ENCODE peak calls at places on chromosome 6, in seven cellular contexts. One of them, this sample, is unnamed.

GRCh38 chr6:125549202-125549884 is 200.1 kb upstream of the HEY2 start:
- DNase-seq in NB4: no peak
- DNase-seq in A549: no peak
- DNase-seq in AG04450: no peak
- DNase-seq in hypothalamus: no peak
- DNase-seq in A172: peak
- DNase-seq in activated naive CD8-positive, alpha-beta T cell treated with anti-CD3 and anti-CD28 coated beads for 36 hours: no peak
- DNase-seq in this sample: no peak

GRCh38 chr6:56381852-56382251 is 134.5 kb upstream of the COL21A1 start:
- DNase-seq in activated naive CD8-positive, alpha-beta T cell treated with anti-CD3 and anti-CD28 coated beads for 36 hours: no peak
- DNase-seq in A172: no peak
- DNase-seq in hypothalamus: no peak
- DNase-seq in AG04450: no peak
- DNase-seq in A549: no peak
- DNase-seq in NB4: no peak
- DNase-seq in this sample: peak

GRCh38 chr6:35469711-35470662 is 1.8 kb downstream of the RPL10A start:
- DNase-seq in AG04450: no peak
- DNase-seq in A172: no peak
- DNase-seq in NB4: no peak
- DNase-seq in hypothalamus: no peak
- DNase-seq in A549: no peak
- DNase-seq in activated naive CD8-positive, alpha-beta T cell treated with anti-CD3 and anti-CD28 coated beads for 36 hours: no peak
- DNase-seq in this sample: no peak

GRCh38 chr6:24356310-24357035 is 1.4 kb downstream of the DCDC2 start:
- DNase-seq in NB4: no peak
- DNase-seq in A172: no peak
- DNase-seq in hypothalamus: no peak
- DNase-seq in AG04450: no peak
- DNase-seq in activated naive CD8-positive, alpha-beta T cell treated with anti-CD3 and anti-CD28 coated beads for 36 hours: no peak
- DNase-seq in A549: no peak
- DNase-seq in this sample: no peak

GRCh38 chr6:66662196-66662595 is 955.2 kb upstream of the EYS start:
- DNase-seq in A549: no peak
- DNase-seq in activated naive CD8-positive, alpha-beta T cell treated with anti-CD3 and anti-CD28 coated beads for 36 hours: no peak
- DNase-seq in A172: peak
- DNase-seq in AG04450: no peak
- DNase-seq in NB4: peak
- DNase-seq in hypothalamus: no peak
- DNase-seq in this sample: no peak

GRCh38 chr6:131844243-131844841 is 36.5 kb downstream of the ENPP1 start:
- DNase-seq in A172: no peak
- DNase-seq in hypothalamus: no peak
- DNase-seq in AG04450: peak
- DNase-seq in NB4: no peak
- DNase-seq in activated naive CD8-positive, alpha-beta T cell treated with anti-CD3 and anti-CD28 coated beads for 36 hours: no peak
- DNase-seq in A549: no peak
- DNase-seq in this sample: no peak

GRCh38 chr6:14232889-14233288 is 115.3 kb downstream of the CD83 start:
- DNase-seq in hypothalamus: no peak
- DNase-seq in activated naive CD8-positive, alpha-beta T cell treated with anti-CD3 and anti-CD28 coated beads for 36 hours: no peak
- DNase-seq in A549: no peak
- DNase-seq in NB4: no peak
- DNase-seq in A172: no peak
- DNase-seq in AG04450: no peak
- DNase-seq in this sample: no peak

GRCh38 chr6:72784581-72784980 is 162.7 kb downstream of the KCNQ5 start:
- DNase-seq in A549: no peak
- DNase-seq in NB4: no peak
- DNase-seq in AG04450: no peak
- DNase-seq in hypothalamus: no peak
- DNase-seq in activated naive CD8-positive, alpha-beta T cell treated with anti-CD3 and anti-CD28 coated beads for 36 hours: no peak
- DNase-seq in A172: peak
- DNase-seq in this sample: no peak

GRCh38 chr6:33744895-33745546 is 1.7 kb downstream of the IP6K3 start:
- DNase-seq in hypothalamus: no peak
- DNase-seq in A172: peak
- DNase-seq in AG04450: no peak
- DNase-seq in NB4: no peak
- DNase-seq in A549: no peak
- DNase-seq in activated naive CD8-positive, alpha-beta T cell treated with anti-CD3 and anti-CD28 coated beads for 36 hours: no peak
- DNase-seq in this sample: no peak

GRCh38 chr6:106976270-106976669 is 1.7 kb upstream of the CD24 start:
- DNase-seq in activated naive CD8-positive, alpha-beta T cell treated with anti-CD3 and anti-CD28 coated beads for 36 hours: no peak
- DNase-seq in AG04450: no peak
- DNase-seq in A549: no peak
- DNase-seq in A172: no peak
- DNase-seq in hypothalamus: no peak
- DNase-seq in NB4: no peak
- DNase-seq in this sample: no peak

GRCh38 chr6:8628063-8628462 is 192.7 kb upstream of the SLC35B3 start:
- DNase-seq in AG04450: no peak
- DNase-seq in NB4: no peak
- DNase-seq in A172: no peak
- DNase-seq in activated naive CD8-positive, alpha-beta T cell treated with anti-CD3 and anti-CD28 coated beads for 36 hours: no peak
- DNase-seq in hypothalamus: no peak
- DNase-seq in A549: no peak
- DNase-seq in this sample: no peak

GRCh38 chr6:128572286-128572685 is 51.9 kb upstream of the PTPRK start:
- DNase-seq in AG04450: no peak
- DNase-seq in NB4: no peak
- DNase-seq in A172: no peak
- DNase-seq in activated naive CD8-positive, alpha-beta T cell treated with anti-CD3 and anti-CD28 coated beads for 36 hours: no peak
- DNase-seq in A549: no peak
- DNase-seq in hypothalamus: no peak
- DNase-seq in this sample: no peak

This sample was measured in HAP-1.